ENCODE peak calls at places on chromosomes 4 and X, in nine cellular contexts. One of them, this sample, is unnamed.

GRCh38 chr4:123564758-123565346 is 168.3 kb downstream of the SPRY1 start:
- DNase-seq in pulmonary artery endothelial cell: peak
- DNase-seq in NCI-H748 treated with DMSO at 0.1 percent for 48 hours: peak
- DNase-seq in D341Med: peak
- DNase-seq in GOT3: no peak
- DNase-seq in A549: peak
- DNase-seq in transverse colon: peak
- DNase-seq in hepatic stellate cell: peak
- DNase-seq in H1: peak
- DNase-seq in this sample: no peak

GRCh38 chr4:185682236-185682635 is 129.8 kb downstream of the SORBS2 start:
- DNase-seq in H1: no peak
- DNase-seq in hepatic stellate cell: peak
- DNase-seq in D341Med: no peak
- DNase-seq in pulmonary artery endothelial cell: peak
- DNase-seq in transverse colon: no peak
- DNase-seq in A549: peak
- DNase-seq in GOT3: no peak
- DNase-seq in NCI-H748 treated with DMSO at 0.1 percent for 48 hours: no peak
- DNase-seq in this sample: no peak

GRCh38 chr4:176883108-176883550 is 90.4 kb upstream of the VEGFC start:
- DNase-seq in H1: no peak
- DNase-seq in hepatic stellate cell: no peak
- DNase-seq in GOT3: no peak
- DNase-seq in A549: peak
- DNase-seq in NCI-H748 treated with DMSO at 0.1 percent for 48 hours: peak
- DNase-seq in transverse colon: no peak
- DNase-seq in D341Med: no peak
- DNase-seq in pulmonary artery endothelial cell: no peak
- DNase-seq in this sample: no peak

GRCh38 chr4:107888237-107888636 is 43.1 kb upstream of the CYP2U1 start:
- DNase-seq in H1: no peak
- DNase-seq in D341Med: no peak
- DNase-seq in NCI-H748 treated with DMSO at 0.1 percent for 48 hours: no peak
- DNase-seq in hepatic stellate cell: no peak
- DNase-seq in GOT3: no peak
- DNase-seq in transverse colon: no peak
- DNase-seq in pulmonary artery endothelial cell: no peak
- DNase-seq in A549: peak
- DNase-seq in this sample: no peak

GRCh38 chr4:48578132-48578964 is 88.3 kb downstream of the ZAR1 start:
- DNase-seq in NCI-H748 treated with DMSO at 0.1 percent for 48 hours: peak
- DNase-seq in H1: no peak
- DNase-seq in pulmonary artery endothelial cell: peak
- DNase-seq in GOT3: no peak
- DNase-seq in A549: peak
- DNase-seq in transverse colon: peak
- DNase-seq in D341Med: peak
- DNase-seq in hepatic stellate cell: peak
- DNase-seq in this sample: peak

GRCh38 chr4:159765402-159765801 is 662.5 kb downstream of the RAPGEF2 start:
- DNase-seq in GOT3: no peak
- DNase-seq in transverse colon: no peak
- DNase-seq in pulmonary artery endothelial cell: no peak
- DNase-seq in A549: no peak
- DNase-seq in D341Med: no peak
- DNase-seq in H1: no peak
- DNase-seq in hepatic stellate cell: peak
- DNase-seq in NCI-H748 treated with DMSO at 0.1 percent for 48 hours: no peak
- DNase-seq in this sample: no peak

GRCh38 chrX:27964432-27964831 is 16.8 kb downstream of the DCAF8L1 start:
- DNase-seq in NCI-H748 treated with DMSO at 0.1 percent for 48 hours: no peak
- DNase-seq in pulmonary artery endothelial cell: no peak
- DNase-seq in GOT3: no peak
- DNase-seq in D341Med: no peak
- DNase-seq in transverse colon: no peak
- DNase-seq in A549: no peak
- DNase-seq in H1: no peak
- DNase-seq in hepatic stellate cell: no peak
- DNase-seq in this sample: no peak

GRCh38 chr4:48046059-48046458 is 29.5 kb downstream of the NIPAL1 start:
- DNase-seq in GOT3: no peak
- DNase-seq in hepatic stellate cell: no peak
- DNase-seq in pulmonary artery endothelial cell: no peak
- DNase-seq in NCI-H748 treated with DMSO at 0.1 percent for 48 hours: no peak
- DNase-seq in A549: no peak
- DNase-seq in D341Med: no peak
- DNase-seq in transverse colon: no peak
- DNase-seq in H1: no peak
- DNase-seq in this sample: no peak

GRCh38 chr4:154231796-154232478 is 259.7 kb downstream of the DCHS2 start:
- DNase-seq in H1: no peak
- DNase-seq in NCI-H748 treated with DMSO at 0.1 percent for 48 hours: no peak
- DNase-seq in D341Med: no peak
- DNase-seq in GOT3: no peak
- DNase-seq in hepatic stellate cell: no peak
- DNase-seq in transverse colon: no peak
- DNase-seq in A549: no peak
- DNase-seq in pulmonary artery endothelial cell: no peak
- DNase-seq in this sample: no peak

GRCh38 chrX:41406211-41406610 is 40.9 kb upstream of the NYX start:
- DNase-seq in GOT3: no peak
- DNase-seq in pulmonary artery endothelial cell: no peak
- DNase-seq in transverse colon: no peak
- DNase-seq in A549: no peak
- DNase-seq in D341Med: no peak
- DNase-seq in hepatic stellate cell: no peak
- DNase-seq in NCI-H748 treated with DMSO at 0.1 percent for 48 hours: no peak
- DNase-seq in H1: no peak
- DNase-seq in this sample: no peak

GRCh38 chr4:140238353-140239041 is 84.5 kb upstream of the MAML3 start:
- DNase-seq in H1: no peak
- DNase-seq in A549: no peak
- DNase-seq in NCI-H748 treated with DMSO at 0.1 percent for 48 hours: peak
- DNase-seq in hepatic stellate cell: peak
- DNase-seq in transverse colon: peak
- DNase-seq in D341Med: peak
- DNase-seq in GOT3: peak
- DNase-seq in pulmonary artery endothelial cell: no peak
- DNase-seq in this sample: peak

GRCh38 chr4:119016636-119017035 is 119.0 kb upstream of the MYOZ2 start:
- DNase-seq in pulmonary artery endothelial cell: no peak
- DNase-seq in GOT3: no peak
- DNase-seq in transverse colon: no peak
- DNase-seq in D341Med: no peak
- DNase-seq in NCI-H748 treated with DMSO at 0.1 percent for 48 hours: no peak
- DNase-seq in A549: no peak
- DNase-seq in hepatic stellate cell: no peak
- DNase-seq in H1: no peak
- DNase-seq in this sample: no peak

GRCh38 chr4:7813674-7814073 is 126.0 kb downstream of the AFAP1 start:
- DNase-seq in hepatic stellate cell: no peak
- DNase-seq in H1: no peak
- DNase-seq in transverse colon: no peak
- DNase-seq in D341Med: no peak
- DNase-seq in A549: peak
- DNase-seq in GOT3: no peak
- DNase-seq in NCI-H748 treated with DMSO at 0.1 percent for 48 hours: no peak
- DNase-seq in pulmonary artery endothelial cell: no peak
- DNase-seq in this sample: no peak

GRCh38 chr4:10080874-10081606 is 35.6 kb downstream of the WDR1 start:
- DNase-seq in pulmonary artery endothelial cell: no peak
- DNase-seq in H1: no peak
- DNase-seq in GOT3: no peak
- DNase-seq in hepatic stellate cell: no peak
- DNase-seq in NCI-H748 treated with DMSO at 0.1 percent for 48 hours: no peak
- DNase-seq in A549: no peak
- DNase-seq in D341Med: no peak
- DNase-seq in transverse colon: no peak
- DNase-seq in this sample: no peak

GRCh38 chrX:17584248-17584681 is 153.0 kb upstream of the SCML1 start:
- DNase-seq in pulmonary artery endothelial cell: no peak
- DNase-seq in A549: peak
- DNase-seq in transverse colon: no peak
- DNase-seq in NCI-H748 treated with DMSO at 0.1 percent for 48 hours: no peak
- DNase-seq in D341Med: no peak
- DNase-seq in H1: no peak
- DNase-seq in hepatic stellate cell: peak
- DNase-seq in GOT3: no peak
- DNase-seq in this sample: no peak

GRCh38 chrX:40006025-40007017 is 91.4 kb downstream of the BCOR start:
- DNase-seq in GOT3: no peak
- DNase-seq in D341Med: no peak
- DNase-seq in NCI-H748 treated with DMSO at 0.1 percent for 48 hours: no peak
- DNase-seq in H1: no peak
- DNase-seq in hepatic stellate cell: no peak
- DNase-seq in A549: no peak
- DNase-seq in pulmonary artery endothelial cell: no peak
- DNase-seq in transverse colon: peak
- DNase-seq in this sample: no peak

GRCh38 chr4:1029957-1030520 is 18.6 kb downstream of the FGFRL1 start:
- DNase-seq in transverse colon: no peak
- DNase-seq in GOT3: no peak
- DNase-seq in NCI-H748 treated with DMSO at 0.1 percent for 48 hours: no peak
- DNase-seq in A549: no peak
- DNase-seq in hepatic stellate cell: no peak
- DNase-seq in D341Med: peak
- DNase-seq in pulmonary artery endothelial cell: no peak
- DNase-seq in H1: no peak
- DNase-seq in this sample: no peak

GRCh38 chrX:126719208-126719607 is 100.3 kb upstream of the PRR32 start:
- DNase-seq in NCI-H748 treated with DMSO at 0.1 percent for 48 hours: no peak
- DNase-seq in hepatic stellate cell: no peak
- DNase-seq in D341Med: no peak
- DNase-seq in transverse colon: no peak
- DNase-seq in H1: no peak
- DNase-seq in A549: no peak
- DNase-seq in pulmonary artery endothelial cell: no peak
- DNase-seq in GOT3: no peak
- DNase-seq in this sample: no peak

GRCh38 chr4:40722576-40723161 is 27.1 kb upstream of the NSUN7 start:
- DNase-seq in pulmonary artery endothelial cell: no peak
- DNase-seq in D341Med: no peak
- DNase-seq in A549: peak
- DNase-seq in NCI-H748 treated with DMSO at 0.1 percent for 48 hours: no peak
- DNase-seq in transverse colon: peak
- DNase-seq in hepatic stellate cell: no peak
- DNase-seq in GOT3: no peak
- DNase-seq in H1: no peak
- DNase-seq in this sample: no peak

GRCh38 chr4:105509714-105510113 is 35.9 kb upstream of the PPA2 start:
- DNase-seq in hepatic stellate cell: no peak
- DNase-seq in pulmonary artery endothelial cell: no peak
- DNase-seq in NCI-H748 treated with DMSO at 0.1 percent for 48 hours: no peak
- DNase-seq in D341Med: no peak
- DNase-seq in A549: no peak
- DNase-seq in GOT3: no peak
- DNase-seq in H1: no peak
- DNase-seq in transverse colon: no peak
- DNase-seq in this sample: no peak

GRCh38 chr4:65943076-65943475 is 272.8 kb upstream of the EPHA5 start:
- DNase-seq in D341Med: no peak
- DNase-seq in A549: peak
- DNase-seq in hepatic stellate cell: no peak
- DNase-seq in pulmonary artery endothelial cell: peak
- DNase-seq in transverse colon: no peak
- DNase-seq in H1: peak
- DNase-seq in NCI-H748 treated with DMSO at 0.1 percent for 48 hours: no peak
- DNase-seq in GOT3: no peak
- DNase-seq in this sample: no peak

GRCh38 chr4:39083164-39083563 is 21.1 kb downstream of the KLHL5 start:
- DNase-seq in D341Med: no peak
- DNase-seq in GOT3: no peak
- DNase-seq in transverse colon: no peak
- DNase-seq in A549: no peak
- DNase-seq in NCI-H748 treated with DMSO at 0.1 percent for 48 hours: no peak
- DNase-seq in H1: no peak
- DNase-seq in pulmonary artery endothelial cell: no peak
- DNase-seq in hepatic stellate cell: peak
- DNase-seq in this sample: no peak

GRCh38 chr4:141614878-141615586 is 21.4 kb upstream of the IL15 start:
- DNase-seq in D341Med: no peak
- DNase-seq in A549: no peak
- DNase-seq in pulmonary artery endothelial cell: peak
- DNase-seq in NCI-H748 treated with DMSO at 0.1 percent for 48 hours: no peak
- DNase-seq in GOT3: no peak
- DNase-seq in H1: no peak
- DNase-seq in transverse colon: no peak
- DNase-seq in hepatic stellate cell: no peak
- DNase-seq in this sample: peak

GRCh38 chr4:123102897-123103489 is 180.6 kb upstream of the NUDT6 start:
- DNase-seq in GOT3: no peak
- DNase-seq in pulmonary artery endothelial cell: no peak
- DNase-seq in NCI-H748 treated with DMSO at 0.1 percent for 48 hours: peak
- DNase-seq in transverse colon: no peak
- DNase-seq in D341Med: peak
- DNase-seq in hepatic stellate cell: peak
- DNase-seq in H1: no peak
- DNase-seq in A549: peak
- DNase-seq in this sample: no peak

GRCh38 chrX:33078273-33078672 is 133.1 kb downstream of the DMD start:
- DNase-seq in pulmonary artery endothelial cell: no peak
- DNase-seq in H1: no peak
- DNase-seq in transverse colon: no peak
- DNase-seq in GOT3: no peak
- DNase-seq in D341Med: no peak
- DNase-seq in hepatic stellate cell: no peak
- DNase-seq in A549: no peak
- DNase-seq in NCI-H748 treated with DMSO at 0.1 percent for 48 hours: no peak
- DNase-seq in this sample: no peak

GRCh38 chr4:4791299-4791798 is 68.1 kb upstream of the MSX1 start:
- DNase-seq in GOT3: no peak
- DNase-seq in pulmonary artery endothelial cell: no peak
- DNase-seq in A549: no peak
- DNase-seq in D341Med: no peak
- DNase-seq in hepatic stellate cell: no peak
- DNase-seq in H1: no peak
- DNase-seq in transverse colon: no peak
- DNase-seq in NCI-H748 treated with DMSO at 0.1 percent for 48 hours: no peak
- DNase-seq in this sample: peak

GRCh38 chr4:14254252-14254651 is 626.7 kb upstream of the BOD1L1 start:
- DNase-seq in D341Med: no peak
- DNase-seq in H1: no peak
- DNase-seq in transverse colon: peak
- DNase-seq in hepatic stellate cell: no peak
- DNase-seq in pulmonary artery endothelial cell: peak
- DNase-seq in GOT3: no peak
- DNase-seq in NCI-H748 treated with DMSO at 0.1 percent for 48 hours: no peak
- DNase-seq in A549: peak
- DNase-seq in this sample: no peak

GRCh38 chr4:63170923-63171322 is 1238.3 kb downstream of the TECRL start:
- DNase-seq in transverse colon: no peak
- DNase-seq in pulmonary artery endothelial cell: no peak
- DNase-seq in hepatic stellate cell: no peak
- DNase-seq in D341Med: no peak
- DNase-seq in NCI-H748 treated with DMSO at 0.1 percent for 48 hours: no peak
- DNase-seq in GOT3: no peak
- DNase-seq in H1: no peak
- DNase-seq in A549: no peak
- DNase-seq in this sample: no peak

GRCh38 chr4:93018243-93018642 is 714.5 kb downstream of the GRID2 start:
- DNase-seq in hepatic stellate cell: no peak
- DNase-seq in transverse colon: no peak
- DNase-seq in A549: no peak
- DNase-seq in GOT3: no peak
- DNase-seq in pulmonary artery endothelial cell: no peak
- DNase-seq in H1: no peak
- DNase-seq in NCI-H748 treated with DMSO at 0.1 percent for 48 hours: no peak
- DNase-seq in D341Med: no peak
- DNase-seq in this sample: no peak

GRCh38 chr4:2843909-2844584 is 403 bp downstream of the ADD1 start:
- DNase-seq in H1: no peak
- DNase-seq in hepatic stellate cell: peak
- DNase-seq in pulmonary artery endothelial cell: no peak
- DNase-seq in A549: peak
- DNase-seq in transverse colon: peak
- DNase-seq in NCI-H748 treated with DMSO at 0.1 percent for 48 hours: no peak
- DNase-seq in D341Med: no peak
- DNase-seq in GOT3: no peak
- DNase-seq in this sample: peak